ENCODE peak calls at places on chromosome 15, in four cellular contexts. O is endodermal cell, U is GM06990, R is fibroblast of lung. J is an unnamed sample.

GRCh38 chr15:56963126-56963525 is 44.7 kb downstream of the TCF12 start:
- DNase-seq in O (no peak), U (no peak), R (no peak), J (no peak)

GRCh38 chr15:69903476-69904295 is 194.0 kb downstream of the TLE3 start:
- DNase-seq in O (no peak), U (no peak), R (peak; percentile 37), J (no peak)

GRCh38 chr15:48986240-48986639 is 22.5 kb upstream of the SHC4 start:
- DNase-seq in O (no peak), U (no peak), R (no peak), J (no peak)

GRCh38 chr15:64507293-64507802 is 47.0 kb downstream of the ZNF609 start:
- DNase-seq in O (no peak), U (peak; percentile 46), R (peak; percentile 95), J (no peak)

GRCh38 chr15:42392309-42393024 is 33.2 kb downstream of the CAPN3 start:
- DNase-seq in O (no peak), U (no peak), R (no peak), J (no peak)

GRCh38 chr15:92510163-92510882 is 116.6 kb downstream of the ST8SIA2 start:
- DNase-seq in O (peak; percentile 67), U (no peak), R (peak; percentile 81), J (peak; percentile 43)

GRCh38 chr15:29556385-29556784 is 265.9 kb downstream of the TJP1 start:
- DNase-seq in O (no peak), U (no peak), R (no peak), J (no peak)

GRCh38 chr15:80507638-80508316 is 103.6 kb downstream of the ARNT2 start:
- DNase-seq in O (no peak), U (no peak), R (peak; percentile 95), J (no peak)

GRCh38 chr15:82139823-82140268 is 94.0 kb upstream of the MEX3B start:
- DNase-seq in O (no peak), U (no peak), R (peak; percentile 58), J (peak; percentile 31)

GRCh38 chr15:60585743-60586708 is 107.1 kb upstream of the ICE2 start:
- DNase-seq in O (peak; percentile 81), U (no peak), R (peak; percentile 56), J (peak; percentile 52)

GRCh38 chr15:59762558-59762957 is 73.4 kb upstream of the BNIP2 start:
- DNase-seq in O (peak; percentile 57), U (no peak), R (no peak), J (no peak)

GRCh38 chr15:60316961-60317360 is 80.8 kb downstream of the ANXA2 start:
- DNase-seq in O (no peak), U (no peak), R (no peak), J (no peak)

GRCh38 chr15:95429345-95429744 is 901.2 kb upstream of the NR2F2 start:
- DNase-seq in O (no peak), U (no peak), R (no peak), J (no peak)
- H3K27me3 ChIP-seq in O (no peaks in the 10 kb centered on the region), U (no peaks in the 10 kb centered on the region), R (no peaks in the 10 kb centered on the region), J (no peaks in the 10 kb centered on the region)

GRCh38 chr15:76337047-76337738 is 620 bp downstream of the ISL2 start:
- DNase-seq in O (peak; percentile 59), U (no peak), R (no peak), J (peak; percentile 72)
- H3K27me3 ChIP-seq in O (peaks cover 100% of the 10 kb centered on the region), U (no peaks in the 10 kb centered on the region), R (peaks cover 79% of the 10 kb centered on the region), J (peaks cover 76% of the 10 kb centered on the region)

GRCh38 chr15:61818801-61819200 is 241.4 kb downstream of the VPS13C start:
- DNase-seq in O (no peak), U (no peak), R (no peak), J (no peak)
- H3K27me3 ChIP-seq in O (no peaks in the 10 kb centered on the region), U (no peaks in the 10 kb centered on the region), R (no peaks in the 10 kb centered on the region), J (no peaks in the 10 kb centered on the region)

GRCh38 chr15:62287066-62287857 is 122.2 kb upstream of the C2CD4B start:
- DNase-seq in O (no peak), U (no peak), R (no peak), J (no peak)
- H3K27me3 ChIP-seq in O (no peaks in the 10 kb centered on the region), U (no peaks in the 10 kb centered on the region), R (no peaks in the 10 kb centered on the region), J (no peaks in the 10 kb centered on the region)

GRCh38 chr15:66187271-66187670 is 66.3 kb downstream of the MEGF11 start:
- DNase-seq in O (peak; percentile 52), U (no peak), R (no peak), J (no peak)

GRCh38 chr15:66180706-66181105 is 72.8 kb downstream of the MEGF11 start:
- DNase-seq in O (no peak), U (no peak), R (no peak), J (no peak)

GRCh38 chr15:66186049-66186825 is 67.3 kb downstream of the MEGF11 start:
- DNase-seq in O (peak; percentile 41), U (no peak), R (peak; percentile 40), J (no peak)

GRCh38 chr15:66184936-66185790 is 68.4 kb downstream of the MEGF11 start:
- DNase-seq in O (peak; percentile 43), U (no peak), R (no peak), J (no peak)

GRCh38 chr15:66184492-66184891 is 69.1 kb downstream of the MEGF11 start:
- DNase-seq in O (no peak), U (no peak), R (no peak), J (no peak)
- H3K27me3 ChIP-seq in O (no peaks in the 10 kb centered on the region), U (no peaks in the 10 kb centered on the region), R (peaks cover 17% of the 10 kb centered on the region), J (no peaks in the 10 kb centered on the region)

GRCh38 chr15:99401971-99402732 is 150.9 kb downstream of the LRRC28 start:
- DNase-seq in O (peak; percentile 63), U (no peak), R (peak; percentile 32), J (peak; percentile 50)
- H3K27me3 ChIP-seq in O (no peaks in the 10 kb centered on the region), U (no peaks in the 10 kb centered on the region), R (no peaks in the 10 kb centered on the region), J (no peaks in the 10 kb centered on the region)

DNA sequence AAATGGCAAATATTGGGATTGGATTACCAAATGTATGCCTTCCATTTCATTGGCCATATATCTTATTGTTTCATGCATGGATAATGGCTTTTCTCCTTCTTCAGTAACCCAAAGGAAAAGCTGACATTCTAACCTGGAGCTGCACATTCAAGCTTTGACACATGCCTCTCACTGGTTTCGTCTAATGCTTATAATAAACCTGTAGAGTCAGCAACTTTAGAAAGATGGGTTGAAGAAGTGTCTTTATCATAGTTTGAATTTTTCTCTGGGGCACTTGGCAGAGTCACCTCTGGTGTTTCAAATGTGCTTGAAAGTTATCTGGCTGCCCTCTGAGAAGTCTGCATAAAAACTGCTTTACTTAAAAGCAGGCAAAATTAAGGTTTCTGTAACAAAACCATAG is 55.4 kb upstream of the GOLGA8A start:
- DNase-seq in O (no peak), U (no peak), R (no peak), J (no peak)
- H3K27me3 ChIP-seq in O (peaks cover 53% of the 10 kb centered on the region), U (no peaks in the 10 kb centered on the region), R (peaks cover 26% of the 10 kb centered on the region), J (peaks cover 66% of the 10 kb centered on the region)

GRCh38 chr15:96366526-96366877 is 36.0 kb downstream of the NR2F2 start:
- DNase-seq in O (peak; percentile 72), U (no peak), R (no peak), J (peak; percentile 74)
- H3K27me3 ChIP-seq in O (peaks cover 100% of the 10 kb centered on the region), U (no peaks in the 10 kb centered on the region), R (no peaks in the 10 kb centered on the region), J (peaks cover 100% of the 10 kb centered on the region)

J was measured in H7.